ENCODE peak calls at places on chromosomes 2 and 18, in four cellular contexts. S is NCI-H1105 treated with DMSO at 0.1 percent for 48 hours; C is activated CD8-positive, alpha-beta memory T cell treated with anti-CD3 and anti-CD28 coated beads, Interleukin-2, amount 10 ng/mL, durations not matched to agents 7 days and 5 days; B is GM03348. Q is an unnamed sample.

GRCh38 chr2:184463102-184463865 is 135.0 kb upstream of the ZNF804A start:
- DNase-seq in B (no peak), S (no peak), C (no peak), Q (no peak)

GRCh38 chr18:23282437-23282781 is 147.1 kb downstream of the CABLES1 start:
- DNase-seq in S (no peak), C (no peak), B (no peak), Q (no peak)

GRCh38 chr18:37449618-37450017 is 116.0 kb downstream of the CELF4 start:
- DNase-seq in B (no peak), C (no peak), S (no peak), Q (no peak)

GRCh38 chr2:120874401-120874821 is 138.7 kb downstream of the GLI2 start:
- DNase-seq in C (no peak), S (no peak), B (no peak), Q (peak)

GRCh38 chr18:46199515-46200147 is 95.4 kb downstream of the HAUS1 start:
- DNase-seq in C (no peak), B (no peak), S (no peak), Q (no peak)

GRCh38 chr2:170375192-170375591 is 197.2 kb downstream of the MYO3B start:
- DNase-seq in B (no peak), C (no peak), S (no peak), Q (no peak)

GRCh38 chr2:39118786-39119499 is 1.9 kb downstream of the SOS1 start:
- DNase-seq in S (no peak), B (peak), C (no peak), Q (peak)

GRCh38 chr2:120245520-120245835 is 7.2 kb upstream of the RALB start:
- DNase-seq in B (no peak), S (no peak), C (no peak), Q (no peak)

GRCh38 chr18:13623348-13623747 is 103.0 kb downstream of the FAM210A start:
- DNase-seq in S (no peak), B (no peak), C (no peak), Q (peak)

GRCh38 chr2:118808429-118808809 is 39.0 kb downstream of the EN1 start:
- DNase-seq in C (no peak), B (peak), S (no peak), Q (no peak)

Q was measured in osteoblast.